ENCODE peak calls at places on chromosomes 16 and 17, in six cellular contexts. F, C, J, K, A and V are unnamed samples.

GRCh38 chr16:49269231-49269630 is 12.4 kb downstream of the CBLN1 start:
- DNase-seq in F (no peak), K (no peak), J (no peak), C (no peak), A (no peak), V (no peak)

GRCh38 chr17:60108712-60109111 is 30.0 kb upstream of the HEATR6 start:
- DNase-seq in K (no peak), F (no peak), A (no peak), J (no peak), C (no peak), V (no peak)

GRCh38 chr17:75111777-75112176 is 2.0 kb downstream of the ARMC7 start:
- DNase-seq in A (no peak), K (no peak), J (no peak), F (no peak), C (no peak), V (no peak)

GRCh38 chr17:39737761-39738567 is at the start of gene GRB7:
- DNase-seq in F (no peak), C (peak), K (no peak), J (no peak), A (no peak), V (no peak)

GRCh38 chr16:30660424-30661251 is 2.4 kb downstream of the FBRS start:
- DNase-seq in F (no peak), K (no peak), C (no peak), A (peak), J (no peak), V (no peak)

GRCh38 chr16:49608801-49609200 is 235.2 kb downstream of the C16orf78 start:
- DNase-seq in K (peak), J (no peak), A (no peak), F (no peak), C (no peak), V (no peak)

GRCh38 chr17:40461774-40462342 is 18.6 kb downstream of the IGFBP4 start:
- DNase-seq in C (no peak), F (no peak), J (no peak), A (no peak), K (peak), V (no peak)

GRCh38 chr16:68264128-68265077 is at the start of gene SLC7A6:
- DNase-seq in C (peak), A (peak), F (peak), J (peak), K (peak), V (peak)

GRCh38 chr17:39062846-39063680 is 88.4 kb downstream of the PLXDC1 start:
- DNase-seq in K (peak), F (no peak), A (no peak), J (no peak), C (no peak), V (no peak)

GRCh38 chr16:86755571-86756006 is 177.2 kb downstream of the FOXL1 start:
- DNase-seq in C (no peak), F (no peak), J (no peak), A (no peak), K (no peak), V (no peak)

GRCh38 chr17:6350806-6351205 is 84.1 kb downstream of the AIPL1 start:
- DNase-seq in A (no peak), J (peak), K (no peak), F (no peak), C (no peak), V (no peak)